ENCODE peak calls at places on chromosomes 3 and 15, in ten cellular contexts. V, L, P, J, M, H, C, G, F and E are unnamed samples.

GRCh38 chr3:123540285-123540684 is 44.6 kb downstream of the HACD2 start:
- DNase-seq in V (no peak), L (no peak), P (no peak), J (no peak), M (no peak), H (no peak), C (no peak), G (peak), F (peak), E (no peak)

GRCh38 chr15:34616613-34617012 is 33.2 kb upstream of the GOLGA8B start:
- DNase-seq in V (no peak), L (no peak), P (no peak), J (no peak), M (no peak), H (no peak), C (no peak), G (peak), F (peak), E (no peak)

GRCh38 chr3:144375122-144375521 is 403.5 kb downstream of the DIPK2A start:
- DNase-seq in V (no peak), L (no peak), P (no peak), J (no peak), M (no peak), H (no peak), C (no peak), G (no peak), F (no peak), E (no peak)

GRCh38 chr3:194130807-194131589 is 5.0 kb upstream of the HES1 start:
- DNase-seq in V (no peak), L (no peak), P (peak), J (peak), M (no peak), H (no peak), C (no peak), G (no peak), F (peak), E (no peak)

GRCh38 chr15:85607842-85608241 is 186.9 kb downstream of the KLHL25 start:
- DNase-seq in V (no peak), L (no peak), P (no peak), J (no peak), M (no peak), H (no peak), C (no peak), G (peak), F (peak), E (no peak)

GRCh38 chr15:68526269-68526668 is 52.5 kb upstream of the CORO2B start:
- DNase-seq in V (no peak), L (no peak), P (no peak), J (no peak), M (no peak), H (no peak), C (peak), G (peak), F (peak), E (no peak)

GRCh38 chr3:63976166-63976861 is 47.0 kb downstream of the PSMD6 start:
- DNase-seq in V (no peak), L (no peak), P (no peak), J (no peak), M (no peak), H (no peak), C (peak), G (peak), F (peak), E (no peak)

GRCh38 chr3:120753831-120754230 is 11.3 kb downstream of the GTF2E1 start:
- DNase-seq in V (no peak), L (no peak), P (no peak), J (no peak), M (no peak), H (no peak), C (peak), G (no peak), F (peak), E (no peak)

GRCh38 chr3:48240000-48240710 is 749 bp upstream of the ZNF589 start:
- DNase-seq in V (peak), L (no peak), P (peak), J (no peak), M (peak), H (no peak), C (no peak), G (no peak), F (no peak), E (no peak)

GRCh38 chr3:195573611-195574496 is 9.9 kb downstream of the APOD start:
- DNase-seq in V (no peak), L (no peak), P (peak), J (no peak), M (no peak), H (no peak), C (no peak), G (no peak), F (no peak), E (no peak)

GRCh38 chr3:195204360-195205166 is 66.4 kb downstream of the XXYLT1 start:
- DNase-seq in V (no peak), L (no peak), P (no peak), J (peak), M (no peak), H (no peak), C (no peak), G (no peak), F (peak), E (peak)